ENCODE peak calls at places on chromosome 21, in four cellular contexts. F is Calu3, T is osteocyte, L is WTC11. P is an unnamed sample.

GRCh38 chr21:28160378-28160777 is 832.3 kb downstream of the LTN1 start:
- DNase-seq in T (no peak), F (no peak), L (no peak), P (no peak)

GRCh38 chr21:32184485-32184884 is 94.4 kb downstream of the MIS18A start:
- DNase-seq in F (no peak), T (no peak), L (no peak), P (no peak)

GRCh38 chr21:29148535-29148934 is 18.1 kb downstream of the MAP3K7CL start:
- DNase-seq in T (no peak), F (no peak), L (no peak), P (peak)

GRCh38 chr21:28298251-28298672 is 694.4 kb downstream of the LTN1 start:
- DNase-seq in L (no peak), F (no peak), T (no peak), P (no peak)

GRCh38 chr21:15645830-15646229 is 84.0 kb upstream of the USP25 start:
- DNase-seq in L (no peak), T (no peak), F (no peak), P (no peak)

GRCh38 chr21:29378814-29379213 is 80.1 kb downstream of the BACH1 start:
- DNase-seq in T (no peak), F (no peak), L (no peak), P (peak)

GRCh38 chr21:28899744-28900143 is 92.9 kb downstream of the LTN1 start:
- DNase-seq in F (no peak), L (no peak), T (no peak), P (peak)

GRCh38 chr21:26965567-26966359 is 1.1 kb downstream of the ADAMTS5 start:
- DNase-seq in T (peak), L (peak), F (no peak), P (no peak)

GRCh38 chr21:17416139-17416538 is 96.7 kb upstream of the CXADR start:
- DNase-seq in F (no peak), L (no peak), T (no peak), P (no peak)

GRCh38 chr21:14303731-14304488 is 79.0 kb downstream of the HSPA13 start:
- DNase-seq in T (no peak), L (no peak), F (no peak), P (no peak)

GRCh38 chr21:30408782-30409494 is 13.1 kb downstream of the KRTAP13-1 start:
- DNase-seq in L (peak), T (no peak), F (peak), P (no peak)

GRCh38 chr21:15592271-15592860 is 137.4 kb upstream of the USP25 start:
- DNase-seq in T (no peak), F (peak), L (no peak), P (peak)

GRCh38 chr21:35528109-35529042 is 479.3 kb upstream of the RUNX1 start:
- DNase-seq in T (no peak), F (peak), L (no peak), P (no peak)

GRCh38 chr21:32770514-32771133 is 931 bp downstream of the PAXBP1 start:
- DNase-seq in F (peak), L (no peak), T (no peak), P (peak)

GRCh38 chr21:32520885-32521735 is 64.2 kb downstream of the TCP10L start:
- DNase-seq in T (no peak), L (no peak), F (peak), P (peak)

GRCh38 chr21:31252611-31253010 is 91.5 kb downstream of the TIAM1 start:
- DNase-seq in F (no peak), L (no peak), T (no peak), P (no peak)

GRCh38 chr21:31893841-31894240 is 21.0 kb downstream of the HUNK start:
- DNase-seq in F (no peak), L (no peak), T (no peak), P (no peak)

GRCh38 chr21:29382029-29382654 is 83.4 kb downstream of the BACH1 start:
- DNase-seq in L (no peak), T (no peak), F (no peak), P (peak)

GRCh38 chr21:15291621-15292266 is 226.9 kb upstream of the NRIP1 start:
- DNase-seq in L (no peak), T (no peak), F (no peak), P (no peak)

GRCh38 chr21:17195965-17196364 is 316.9 kb upstream of the CXADR start:
- DNase-seq in L (no peak), F (no peak), T (no peak), P (no peak)

GRCh38 chr21:35428489-35428888 is 379.4 kb upstream of the RUNX1 start:
- DNase-seq in L (peak), T (no peak), F (no peak), P (no peak)

GRCh38 chr21:29092102-29092959 is 18.9 kb upstream of the CCT8 start:
- DNase-seq in L (no peak), F (no peak), T (no peak), P (peak)

GRCh38 chr21:35850542-35851103 is 209.7 kb downstream of the SETD4 start:
- DNase-seq in T (no peak), L (no peak), F (no peak), P (peak)

GRCh38 chr21:32613436-32614043 is 1.4 kb upstream of the CFAP298 start:
- DNase-seq in F (no peak), L (no peak), T (no peak), P (no peak)

GRCh38 chr21:33011462-33011861 is 14.3 kb upstream of the OLIG2 start:
- DNase-seq in F (peak), T (peak), L (no peak), P (peak)

GRCh38 chr21:32508558-32508957 is 76.8 kb downstream of the TCP10L start:
- DNase-seq in T (no peak), L (no peak), F (no peak), P (no peak)

GRCh38 chr21:35398366-35398982 is 349.4 kb upstream of the RUNX1 start:
- DNase-seq in L (no peak), F (no peak), T (no peak), P (no peak)

GRCh38 chr21:15422761-15423160 is 307.0 kb upstream of the USP25 start:
- DNase-seq in F (no peak), T (no peak), L (no peak), P (no peak)

GRCh38 chr21:29258626-29259335 is 39.9 kb upstream of the BACH1 start:
- DNase-seq in F (peak), T (no peak), L (no peak), P (peak)

GRCh38 chr21:31397939-31398338 is 53.9 kb upstream of the TIAM1 start:
- DNase-seq in L (no peak), F (no peak), T (no peak), P (no peak)

GRCh38 chr21:35635261-35635660 is 425.1 kb downstream of the SETD4 start:
- DNase-seq in F (no peak), T (no peak), L (no peak), P (peak)

GRCh38 chr21:17270234-17270633 is 242.6 kb upstream of the CXADR start:
- DNase-seq in T (no peak), F (no peak), L (no peak), P (peak)

GRCh38 chr21:16708431-16708830 is 804.4 kb upstream of the CXADR start:
- DNase-seq in T (no peak), L (no peak), F (no peak), P (no peak)

GRCh38 chr21:27507695-27508094 is 540.8 kb upstream of the ADAMTS5 start:
- DNase-seq in T (no peak), F (no peak), L (no peak), P (no peak)

DNA sequence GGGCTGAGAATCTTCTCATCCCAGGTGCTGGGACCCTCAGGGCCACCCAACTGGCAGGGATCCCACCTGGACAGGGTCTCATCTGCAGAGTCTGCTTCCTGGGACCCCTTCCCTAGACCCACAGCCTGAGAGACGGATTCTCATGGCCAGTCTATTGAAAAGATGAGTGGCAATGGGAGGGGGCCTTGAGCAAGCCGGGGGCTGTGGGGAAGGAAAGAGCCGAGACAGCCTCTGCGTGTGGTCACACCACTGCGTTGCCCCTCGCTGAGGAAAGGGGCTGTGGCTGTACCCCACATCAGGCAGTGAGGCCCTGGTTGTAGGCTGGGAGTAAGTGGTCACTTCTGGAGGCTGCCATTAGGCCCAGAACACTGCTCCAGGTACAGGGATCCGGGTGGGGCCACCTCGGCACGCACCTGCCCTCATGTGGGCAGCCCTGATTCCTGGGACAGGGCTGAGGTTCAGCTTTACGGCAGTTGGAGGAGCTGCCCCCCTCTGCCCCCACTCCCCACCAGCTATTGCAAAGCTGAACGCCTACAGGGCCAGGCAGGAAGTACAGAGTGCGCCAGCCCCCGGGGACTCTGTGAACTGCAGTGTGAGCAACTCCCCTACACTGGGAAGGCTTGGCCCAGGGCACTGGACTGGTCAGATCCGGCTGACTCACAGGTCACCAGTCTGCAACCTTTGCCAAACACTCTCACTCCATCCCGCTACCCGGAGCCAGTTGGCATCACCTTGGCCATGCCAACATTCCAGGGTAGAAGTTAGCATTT is 106.9 kb downstream of the RIPK4 start:
- DNase-seq in T (no peak), L (no peak), F (peak), P (no peak)
- TF ChIP-seq CTCF in T (no peak), L (no peak), F (no peak), P (peak)

GRCh38 chr21:45152265-45152746 is 77.9 kb downstream of the ADARB1 start:
- DNase-seq in T (peak), L (peak), F (no peak), P (no peak)
- TF ChIP-seq CTCF in T (peak), L (no peak), F (no peak), P (no peak)

DNA sequence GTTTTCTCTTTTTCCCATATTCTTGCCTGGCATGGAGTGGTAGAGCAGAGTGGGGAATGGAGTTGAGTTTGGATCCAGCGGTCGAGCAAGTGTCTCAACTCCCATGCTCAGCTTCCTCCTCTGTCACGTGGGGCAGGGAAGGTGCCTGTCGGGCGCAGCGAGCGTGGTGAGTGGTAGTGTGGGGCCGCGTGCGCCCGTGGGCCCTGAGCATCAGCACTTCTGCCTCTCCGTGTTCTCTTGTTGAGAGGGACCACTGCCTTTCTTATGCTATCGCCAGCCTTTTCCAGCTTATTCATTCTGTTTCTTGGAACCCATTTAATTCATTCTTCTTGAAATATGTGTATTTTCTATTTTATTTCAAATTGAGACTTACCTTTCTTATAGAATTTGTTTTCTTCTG is 65.1 kb downstream of the ADARB1 start:
- DNase-seq in T (peak), L (no peak), F (no peak), P (no peak)
- TF ChIP-seq CTCF in T (no peak), L (no peak), F (no peak), P (no peak)

GRCh38 chr21:34365794-34366193 is 2.0 kb downstream of the KCNE2 start:
- DNase-seq in T (peak), L (no peak), F (no peak), P (no peak)
- TF ChIP-seq CTCF in T (no peak), L (no peak), F (no peak), P (no peak)

DNA sequence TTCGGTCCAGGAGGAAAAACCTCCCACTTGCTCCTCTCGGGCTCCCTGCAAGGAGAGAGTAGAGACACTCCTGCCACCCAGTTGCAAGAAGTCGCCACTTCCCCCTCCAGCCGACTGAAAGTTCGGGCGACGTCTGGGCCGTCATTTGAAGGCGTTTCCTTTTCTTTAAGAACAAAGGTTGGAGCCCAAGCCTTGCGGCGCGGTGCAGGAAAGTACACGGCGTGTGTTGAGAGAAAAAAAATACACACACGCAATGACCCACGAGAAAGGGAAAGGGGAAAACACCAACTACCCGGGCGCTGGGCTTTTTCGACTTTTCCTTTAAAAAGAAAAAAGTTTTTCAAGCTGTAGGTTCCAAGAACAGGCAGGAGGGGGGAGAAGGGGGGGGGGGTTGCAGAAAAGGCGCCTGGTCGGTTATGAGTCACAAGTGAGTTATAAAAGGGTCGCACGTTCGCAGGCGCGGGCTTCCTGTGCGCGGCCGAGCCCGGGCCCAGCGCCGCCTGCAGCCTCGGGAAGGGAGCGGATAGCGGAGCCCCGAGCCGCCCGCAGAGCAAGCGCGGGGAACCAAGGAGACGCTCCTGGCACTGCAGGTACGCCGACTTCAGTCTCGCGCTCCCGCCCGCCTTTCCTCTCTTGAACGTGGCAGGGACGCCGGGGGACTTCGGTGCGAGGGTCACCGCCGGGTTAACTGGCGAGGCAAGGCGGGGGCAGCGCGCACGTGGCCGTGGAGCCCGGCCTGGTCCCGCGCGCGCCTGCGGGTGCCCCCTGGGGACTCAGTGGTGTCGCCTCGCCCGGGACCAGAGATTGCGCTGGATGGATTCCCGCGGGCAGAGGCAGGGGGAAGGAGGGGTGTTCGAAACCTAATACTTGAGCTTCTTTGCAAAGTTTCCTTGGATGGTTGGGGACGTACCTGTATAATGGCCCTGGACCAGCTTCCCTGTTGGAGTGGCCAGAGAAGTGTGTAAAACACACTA is 45.3 kb downstream of the MRPL39 start:
- DNase-seq in T (peak), F (peak), L (peak), P (peak)
- TF ChIP-seq CTCF in T (peak), F (no peak), L (no peak), P (peak)

DNA sequence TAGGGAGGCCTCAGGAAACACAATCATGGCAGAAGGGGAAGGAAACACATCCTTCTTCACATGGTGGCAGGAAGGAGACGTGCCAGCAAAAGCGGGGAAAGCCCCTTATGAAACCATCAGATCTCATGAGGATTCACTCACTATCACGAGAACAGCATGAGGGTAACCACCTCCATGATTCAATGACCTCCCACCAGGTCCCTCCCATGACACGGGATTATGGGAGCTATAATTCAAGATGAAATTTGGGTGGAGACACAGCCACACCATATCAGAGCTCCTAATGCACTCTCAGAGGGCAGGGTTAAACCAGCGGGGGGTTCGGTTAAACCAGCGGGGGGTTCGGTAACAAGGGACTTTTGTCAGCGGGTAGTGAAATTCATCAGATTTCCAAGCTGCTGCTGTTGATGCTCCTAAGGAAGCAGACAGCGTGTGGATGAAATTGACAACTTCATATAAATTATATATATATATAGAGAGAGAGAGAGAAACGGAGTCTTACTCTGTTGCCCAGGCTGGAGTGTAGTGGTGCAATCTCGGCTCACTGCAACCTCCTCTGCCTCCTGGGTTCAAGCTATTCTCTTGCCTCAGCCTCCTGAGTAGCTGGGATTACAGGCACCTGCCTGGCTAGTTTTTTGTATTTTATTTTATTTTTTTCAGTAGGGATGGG is 4.3 kb downstream of the CSTB start:
- DNase-seq in F (no peak), L (no peak), T (no peak), P (no peak)
- TF ChIP-seq CTCF in F (no peak), L (no peak), T (no peak), P (no peak)

GRCh38 chr21:46284722-46285121 is 689 bp downstream of the MCM3AP start:
- DNase-seq in L (no peak), T (no peak), F (no peak), P (no peak)

GRCh38 chr21:46285206-46285661 is at the start of gene MCM3AP:
- DNase-seq in L (no peak), F (no peak), T (no peak), P (no peak)

GRCh38 chr21:46285761-46286667 is at the start of gene YBEY:
- DNase-seq in T (peak), L (peak), F (peak), P (peak)

GRCh38 chr21:46287541-46287940 is 1.4 kb downstream of the YBEY start:
- DNase-seq in T (no peak), L (no peak), F (no peak), P (no peak)

GRCh38 chr21:46286668-46286982 is 483 bp downstream of the YBEY start:
- DNase-seq in L (no peak), F (no peak), T (no peak), P (no peak)
- TF ChIP-seq CTCF in L (no peak), F (no peak), T (peak), P (no peak)

GRCh38 chr21:36994501-36995189 is 11.9 kb upstream of the RIPPLY3 start:
- DNase-seq in F (no peak), L (peak), T (no peak), P (no peak)
- TF ChIP-seq CTCF in F (no peak), L (no peak), T (no peak), P (peak)

DNA sequence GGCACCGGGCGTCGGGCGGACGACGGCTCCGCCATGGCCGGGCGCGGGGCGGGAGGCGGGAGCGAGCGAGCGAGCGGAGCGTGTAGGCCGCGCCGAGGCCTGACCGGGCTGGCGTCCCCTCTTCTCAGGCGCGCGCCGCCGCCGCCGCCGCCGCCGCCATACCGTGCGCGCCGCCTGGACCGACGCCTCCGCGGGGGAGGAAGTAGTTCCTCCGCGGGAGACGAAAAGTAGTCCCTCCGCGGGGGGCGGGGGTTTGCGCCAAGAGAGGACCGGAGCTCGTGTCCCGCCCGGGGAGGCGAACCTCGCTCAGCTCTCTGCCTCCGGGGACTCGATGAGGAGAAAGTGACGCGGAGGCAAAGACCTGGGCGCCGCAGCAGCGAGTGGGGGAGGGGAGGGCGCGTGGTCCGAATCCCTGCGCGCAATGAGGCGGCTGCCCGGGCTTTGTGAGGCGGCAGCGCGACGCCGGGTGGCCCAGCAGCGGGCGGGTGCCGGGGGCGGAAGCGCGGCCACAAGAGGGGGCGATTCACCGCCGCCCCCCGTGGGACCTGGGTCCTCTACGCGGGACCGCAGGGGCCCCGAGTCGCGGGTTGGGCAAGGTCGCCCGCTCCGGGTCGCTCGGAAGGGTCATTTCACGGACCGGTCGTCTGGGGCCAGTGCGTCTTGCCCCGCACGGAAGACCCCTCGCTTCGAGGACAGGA is at the start of gene BRWD1:
- DNase-seq in T (peak), L (peak), F (peak), P (peak)
- TF ChIP-seq CTCF in T (peak), L (no peak), F (no peak), P (peak)

GRCh38 chr21:43361127-43361492 is 65.8 kb downstream of the SIK1 start:
- DNase-seq in T (no peak), F (no peak), L (no peak), P (peak)
- TF ChIP-seq CTCF in T (no peak), F (no peak), L (no peak), P (peak)

P was measured in HFFc6.